ENCODE peak calls at places on chromosomes 16 and 17, in five cellular contexts. L, I, F, Z and D are unnamed samples.

GRCh38 chr16:58119509-58119845 is 9.7 kb downstream of the CFAP20 start:
- DNase-seq in L (no peak), I (no peak), F (no peak), Z (no peak), D (no peak)

GRCh38 chr16:13390986-13391305 is 489.5 kb downstream of the SHISA9 start:
- DNase-seq in L (no peak), I (no peak), F (no peak), Z (no peak), D (no peak)

GRCh38 chr17:11986939-11987329 is 10.3 kb downstream of the ZNF18 start:
- DNase-seq in L (peak; percentile 42), I (no peak), F (no peak), Z (peak; percentile 33), D (peak; percentile 51)

GRCh38 chr16:74650966-74651567 is 15.6 kb downstream of the RFWD3 start:
- DNase-seq in L (peak; percentile 12), I (no peak), F (no peak), Z (no peak), D (peak; percentile 26)

GRCh38 chr16:87715658-87716057 is 50.1 kb downstream of the KLHDC4 start:
- DNase-seq in L (no peak), I (no peak), F (no peak), Z (peak; percentile 39), D (no peak)

GRCh38 chr16:28166394-28167208 is 45.2 kb downstream of the XPO6 start:
- DNase-seq in L (peak; percentile 29), I (no peak), F (no peak), Z (peak; percentile 73), D (peak; percentile 48)

GRCh38 chr17:44257815-44258750 is 9.9 kb downstream of the SLC4A1 start:
- DNase-seq in L (no peak), I (no peak), F (no peak), Z (no peak), D (no peak)

GRCh38 chr17:33328129-33328528 is 35.0 kb upstream of the ASIC2 start:
- DNase-seq in L (no peak), I (no peak), F (no peak), Z (no peak), D (peak; percentile 46)

GRCh38 chr16:67441289-67441753 is 10.4 kb downstream of the HSD11B2 start:
- DNase-seq in L (peak; percentile 91), I (peak; percentile 96), F (peak; percentile 98), Z (no peak), D (no peak)